ENCODE peak calls at places on chromosomes 6 and 20, in nine cellular contexts. T, O, H, N, D, Y, Z, E and G are unnamed samples.

GRCh38 chr6:74814440-74814839 is 391.4 kb downstream of the COL12A1 start:
- DNase-seq in T (no peak), O (no peak), H (no peak), N (no peak), D (no peak), Y (no peak), Z (no peak), E (no peak), G (no peak)

GRCh38 chr20:47487175-47487917 is 14.3 kb upstream of the NCOA3 start:
- DNase-seq in T (no peak), O (no peak), H (no peak), N (peak), D (no peak), Y (no peak), Z (peak), E (peak), G (no peak)

GRCh38 chr6:54730767-54731665 is 115.6 kb upstream of the FAM83B start:
- DNase-seq in T (no peak), O (no peak), H (no peak), N (no peak), D (no peak), Y (no peak), Z (no peak), E (peak), G (no peak)

GRCh38 chr6:116363759-116364158 is 7.0 kb upstream of the DSE start:
- DNase-seq in T (no peak), O (no peak), H (no peak), N (no peak), D (no peak), Y (no peak), Z (peak), E (no peak), G (no peak)

GRCh38 chr6:107600936-107601335 is 111.0 kb downstream of the SOBP start:
- DNase-seq in T (peak), O (peak), H (no peak), N (no peak), D (peak), Y (no peak), Z (peak), E (peak), G (no peak)

GRCh38 chr6:154888896-154889295 is 106.2 kb upstream of the TIAM2 start:
- DNase-seq in T (no peak), O (no peak), H (no peak), N (no peak), D (no peak), Y (no peak), Z (peak), E (no peak), G (no peak)

GRCh38 chr20:38883081-38883980 is 42.9 kb upstream of the FAM83D start:
- DNase-seq in T (no peak), O (peak), H (no peak), N (no peak), D (no peak), Y (no peak), Z (peak), E (peak), G (no peak)

GRCh38 chr6:2127484-2127911 is 117.9 kb downstream of the GMDS start:
- DNase-seq in T (no peak), O (no peak), H (no peak), N (peak), D (no peak), Y (peak), Z (no peak), E (peak), G (no peak)

GRCh38 chr6:135481786-135482369 is 15.7 kb downstream of the AHI1 start:
- DNase-seq in T (peak), O (no peak), H (no peak), N (no peak), D (no peak), Y (no peak), Z (peak), E (no peak), G (no peak)

GRCh38 chr6:54722328-54722727 is 124.2 kb upstream of the FAM83B start:
- DNase-seq in T (no peak), O (no peak), H (no peak), N (no peak), D (no peak), Y (no peak), Z (peak), E (no peak), G (no peak)

GRCh38 chr6:54493138-54493537 is 184.9 kb downstream of the TINAG start:
- DNase-seq in T (no peak), O (peak), H (no peak), N (no peak), D (peak), Y (no peak), Z (peak), E (no peak), G (no peak)

GRCh38 chr20:17674722-17675518 is 7.1 kb downstream of the RRBP1 start:
- DNase-seq in T (no peak), O (no peak), H (no peak), N (no peak), D (no peak), Y (no peak), Z (no peak), E (no peak), G (no peak)

GRCh38 chr20:57988828-57989227 is 239.6 kb downstream of the ANKRD60 start:
- DNase-seq in T (no peak), O (no peak), H (no peak), N (no peak), D (no peak), Y (no peak), Z (no peak), E (no peak), G (no peak)

GRCh38 chr6:107062691-107063090 is 34.7 kb downstream of the MTRES1 start:
- DNase-seq in T (no peak), O (no peak), H (no peak), N (no peak), D (no peak), Y (no peak), Z (no peak), E (no peak), G (no peak)

GRCh38 chr20:41275181-41275793 is 42.2 kb downstream of the ZHX3 start:
- DNase-seq in T (no peak), O (no peak), H (no peak), N (no peak), D (no peak), Y (no peak), Z (peak), E (no peak), G (no peak)

GRCh38 chr6:14816106-14816864 is 429.6 kb upstream of the JARID2 start:
- DNase-seq in T (peak), O (no peak), H (no peak), N (no peak), D (no peak), Y (no peak), Z (peak), E (no peak), G (no peak)

GRCh38 chr20:4326194-4327065 is 311.1 kb upstream of the RNF24 start:
- DNase-seq in T (no peak), O (no peak), H (no peak), N (no peak), D (no peak), Y (no peak), Z (no peak), E (no peak), G (no peak)

GRCh38 chr6:39934060-39934757 is at the start of gene MOCS1:
- DNase-seq in T (peak), O (peak), H (peak), N (peak), D (peak), Y (no peak), Z (peak), E (peak), G (no peak)

GRCh38 chr6:39899540-39900295 is 34.5 kb downstream of the MOCS1 start:
- DNase-seq in T (no peak), O (no peak), H (no peak), N (no peak), D (no peak), Y (no peak), Z (no peak), E (peak), G (no peak)

GRCh38 chr6:37058084-37058586 is 52.7 kb downstream of the FGD2 start:
- DNase-seq in T (no peak), O (no peak), H (no peak), N (no peak), D (no peak), Y (no peak), Z (peak), E (no peak), G (no peak)

GRCh38 chr20:46648903-46649649 is 2.2 kb downstream of the SLC13A3 start:
- DNase-seq in T (peak), O (no peak), H (no peak), N (no peak), D (no peak), Y (no peak), Z (no peak), E (no peak), G (no peak)